ENCODE peak calls at places on chromosomes 13 and 19, in eight cellular contexts. One of them, this sample, is unnamed.

GRCh38 chr19:40751065-40751923 is at the start of gene SNRPA:
- DNase-seq in Panc1: peak
- DNase-seq in NCI-H1436: peak
- DNase-seq in C1 segment of cervical spinal cord: peak
- DNase-seq in EL: peak
- DNase-seq in activated T-cell treated with anti-CD3 and anti-CD28 coated beads, Interleukin-2, amount 50 U/mL, for 24 hours: peak
- DNase-seq in globus pallidus: peak
- DNase-seq in trophoblast cell: peak
- DNase-seq in this sample: peak

GRCh38 chr19:16051254-16052025 is 24.9 kb upstream of the TPM4 start:
- DNase-seq in Panc1: no peak
- DNase-seq in NCI-H1436: no peak
- DNase-seq in C1 segment of cervical spinal cord: no peak
- DNase-seq in EL: peak
- DNase-seq in activated T-cell treated with anti-CD3 and anti-CD28 coated beads, Interleukin-2, amount 50 U/mL, for 24 hours: no peak
- DNase-seq in globus pallidus: no peak
- DNase-seq in trophoblast cell: no peak
- DNase-seq in this sample: no peak

GRCh38 chr13:99224019-99224418 is 23.4 kb downstream of the UBAC2 start:
- DNase-seq in Panc1: no peak
- DNase-seq in NCI-H1436: no peak
- DNase-seq in C1 segment of cervical spinal cord: no peak
- DNase-seq in EL: no peak
- DNase-seq in activated T-cell treated with anti-CD3 and anti-CD28 coated beads, Interleukin-2, amount 50 U/mL, for 24 hours: peak
- DNase-seq in globus pallidus: no peak
- DNase-seq in trophoblast cell: no peak
- DNase-seq in this sample: no peak

GRCh38 chr19:45150731-45151725 is 9.8 kb downstream of the NKPD1 start:
- DNase-seq in Panc1: no peak
- DNase-seq in NCI-H1436: no peak
- DNase-seq in C1 segment of cervical spinal cord: no peak
- DNase-seq in EL: no peak
- DNase-seq in activated T-cell treated with anti-CD3 and anti-CD28 coated beads, Interleukin-2, amount 50 U/mL, for 24 hours: no peak
- DNase-seq in globus pallidus: no peak
- DNase-seq in trophoblast cell: no peak
- DNase-seq in this sample: no peak

GRCh38 chr19:18603255-18603957 is 3.2 kb downstream of the CRLF1 start:
- DNase-seq in Panc1: no peak
- DNase-seq in NCI-H1436: no peak
- DNase-seq in C1 segment of cervical spinal cord: no peak
- DNase-seq in EL: no peak
- DNase-seq in activated T-cell treated with anti-CD3 and anti-CD28 coated beads, Interleukin-2, amount 50 U/mL, for 24 hours: no peak
- DNase-seq in globus pallidus: no peak
- DNase-seq in trophoblast cell: no peak
- DNase-seq in this sample: no peak

GRCh38 chr19:13417054-13417453 is 89.2 kb downstream of the CACNA1A start:
- DNase-seq in Panc1: no peak
- DNase-seq in NCI-H1436: no peak
- DNase-seq in C1 segment of cervical spinal cord: no peak
- DNase-seq in EL: no peak
- DNase-seq in activated T-cell treated with anti-CD3 and anti-CD28 coated beads, Interleukin-2, amount 50 U/mL, for 24 hours: no peak
- DNase-seq in globus pallidus: no peak
- DNase-seq in trophoblast cell: no peak
- DNase-seq in this sample: no peak

GRCh38 chr13:37995052-37995451 is 125.5 kb upstream of the TRPC4 start:
- DNase-seq in Panc1: no peak
- DNase-seq in NCI-H1436: peak
- DNase-seq in C1 segment of cervical spinal cord: no peak
- DNase-seq in EL: no peak
- DNase-seq in activated T-cell treated with anti-CD3 and anti-CD28 coated beads, Interleukin-2, amount 50 U/mL, for 24 hours: no peak
- DNase-seq in globus pallidus: no peak
- DNase-seq in trophoblast cell: no peak
- DNase-seq in this sample: no peak

GRCh38 chr13:98171806-98172569 is 5.1 kb downstream of the RNF113B start:
- DNase-seq in Panc1: no peak
- DNase-seq in NCI-H1436: no peak
- DNase-seq in C1 segment of cervical spinal cord: no peak
- DNase-seq in EL: peak
- DNase-seq in activated T-cell treated with anti-CD3 and anti-CD28 coated beads, Interleukin-2, amount 50 U/mL, for 24 hours: no peak
- DNase-seq in globus pallidus: peak
- DNase-seq in trophoblast cell: no peak
- DNase-seq in this sample: no peak

GRCh38 chr19:35911790-35912189 is 3.7 kb upstream of the TYROBP start:
- DNase-seq in Panc1: no peak
- DNase-seq in NCI-H1436: no peak
- DNase-seq in C1 segment of cervical spinal cord: no peak
- DNase-seq in EL: no peak
- DNase-seq in activated T-cell treated with anti-CD3 and anti-CD28 coated beads, Interleukin-2, amount 50 U/mL, for 24 hours: peak
- DNase-seq in globus pallidus: no peak
- DNase-seq in trophoblast cell: no peak
- DNase-seq in this sample: no peak

GRCh38 chr13:34748561-34748960 is 193.5 kb upstream of the NBEA start:
- DNase-seq in Panc1: no peak
- DNase-seq in NCI-H1436: no peak
- DNase-seq in C1 segment of cervical spinal cord: no peak
- DNase-seq in EL: no peak
- DNase-seq in activated T-cell treated with anti-CD3 and anti-CD28 coated beads, Interleukin-2, amount 50 U/mL, for 24 hours: no peak
- DNase-seq in globus pallidus: no peak
- DNase-seq in trophoblast cell: no peak
- DNase-seq in this sample: no peak

GRCh38 chr19:6766357-6767080 is 716 bp downstream of the SH2D3A start:
- DNase-seq in Panc1: no peak
- DNase-seq in NCI-H1436: no peak
- DNase-seq in C1 segment of cervical spinal cord: no peak
- DNase-seq in EL: no peak
- DNase-seq in activated T-cell treated with anti-CD3 and anti-CD28 coated beads, Interleukin-2, amount 50 U/mL, for 24 hours: no peak
- DNase-seq in globus pallidus: no peak
- DNase-seq in trophoblast cell: peak
- DNase-seq in this sample: no peak

GRCh38 chr19:53537523-53538377 is at the start of gene ZNF331:
- DNase-seq in Panc1: peak
- DNase-seq in NCI-H1436: peak
- DNase-seq in C1 segment of cervical spinal cord: peak
- DNase-seq in EL: peak
- DNase-seq in activated T-cell treated with anti-CD3 and anti-CD28 coated beads, Interleukin-2, amount 50 U/mL, for 24 hours: peak
- DNase-seq in globus pallidus: peak
- DNase-seq in trophoblast cell: peak
- DNase-seq in this sample: no peak

GRCh38 chr13:30355405-30355741 is 48.0 kb upstream of the KATNAL1 start:
- DNase-seq in Panc1: no peak
- DNase-seq in NCI-H1436: no peak
- DNase-seq in C1 segment of cervical spinal cord: no peak
- DNase-seq in EL: no peak
- DNase-seq in activated T-cell treated with anti-CD3 and anti-CD28 coated beads, Interleukin-2, amount 50 U/mL, for 24 hours: peak
- DNase-seq in globus pallidus: no peak
- DNase-seq in trophoblast cell: no peak
- DNase-seq in this sample: peak

GRCh38 chr13:23876265-23876664 is 12.9 kb downstream of the MIPEP start:
- DNase-seq in Panc1: no peak
- DNase-seq in NCI-H1436: no peak
- DNase-seq in C1 segment of cervical spinal cord: no peak
- DNase-seq in EL: no peak
- DNase-seq in activated T-cell treated with anti-CD3 and anti-CD28 coated beads, Interleukin-2, amount 50 U/mL, for 24 hours: no peak
- DNase-seq in globus pallidus: peak
- DNase-seq in trophoblast cell: no peak
- DNase-seq in this sample: peak

GRCh38 chr13:31909889-31910551 is 121.6 kb upstream of the FRY start:
- DNase-seq in Panc1: peak
- DNase-seq in NCI-H1436: peak
- DNase-seq in C1 segment of cervical spinal cord: no peak
- DNase-seq in EL: peak
- DNase-seq in activated T-cell treated with anti-CD3 and anti-CD28 coated beads, Interleukin-2, amount 50 U/mL, for 24 hours: no peak
- DNase-seq in globus pallidus: peak
- DNase-seq in trophoblast cell: peak
- DNase-seq in this sample: no peak

GRCh38 chr13:25990801-25991200 is 61.0 kb downstream of the SHISA2 start:
- DNase-seq in Panc1: no peak
- DNase-seq in NCI-H1436: no peak
- DNase-seq in C1 segment of cervical spinal cord: no peak
- DNase-seq in EL: peak
- DNase-seq in activated T-cell treated with anti-CD3 and anti-CD28 coated beads, Interleukin-2, amount 50 U/mL, for 24 hours: no peak
- DNase-seq in globus pallidus: no peak
- DNase-seq in trophoblast cell: peak
- DNase-seq in this sample: no peak

This sample was measured in HuH-7.